ENCODE peak calls at places on chromosomes 1 and 21, in seven cellular contexts. Y, M, N, O, D, C and A are unnamed samples.
A peak's percentile ranks its signal among the peaks of the same experiment; 100 is the strongest.

GRCh38 chr1:206693029-206693428 is 8.3 kb downstream of the MAPKAPK2 start:
- DNase-seq in Y (no peak), M (peak; percentile 72), N (peak; percentile 91), O (peak; percentile 54), D (no peak), C (no peak), A (no peak)

GRCh38 chr1:196573226-196573625 is 35.0 kb downstream of the KCNT2 start:
- DNase-seq in Y (no peak), M (no peak), N (no peak), O (no peak), D (no peak), C (no peak), A (no peak)

GRCh38 chr21:23574932-23575331 is 2032.3 kb downstream of the MRPL39 start:
- DNase-seq in Y (no peak), M (no peak), N (no peak), O (no peak), D (no peak), C (no peak), A (no peak)

GRCh38 chr1:187474266-187474665 is 645.5 kb downstream of the PLA2G4A start:
- DNase-seq in Y (peak; percentile 29), M (no peak), N (peak; percentile 80), O (peak; percentile 96), D (no peak), C (peak; percentile 79), A (peak; percentile 43)

GRCh38 chr1:234962340-234962989 is 166.2 kb downstream of the TOMM20 start:
- DNase-seq in Y (peak; percentile 73), M (no peak), N (peak; percentile 100), O (peak; percentile 93), D (peak; percentile 57), C (no peak), A (peak; percentile 53)

GRCh38 chr1:206584265-206584648 is 28.0 kb downstream of the EIF2D start:
- DNase-seq in Y (no peak), M (no peak), N (no peak), O (no peak), D (no peak), C (no peak), A (no peak)

GRCh38 chr1:44693159-44693558 is 18.6 kb downstream of the ARMH1 start:
- DNase-seq in Y (no peak), M (no peak), N (no peak), O (no peak), D (no peak), C (no peak), A (no peak)

GRCh38 chr1:156900019-156900718 is 6.7 kb downstream of the PEAR1 start:
- DNase-seq in Y (no peak), M (no peak), N (peak; percentile 72), O (no peak), D (peak; percentile 33), C (no peak), A (no peak)

GRCh38 chr1:24045766-24046165 is 65.6 kb upstream of the SRSF10 start:
- DNase-seq in Y (no peak), M (no peak), N (no peak), O (no peak), D (no peak), C (no peak), A (no peak)

GRCh38 chr1:17646444-17647287 is 107.2 kb downstream of the ARHGEF10L start:
- DNase-seq in Y (no peak), M (no peak), N (no peak), O (no peak), D (no peak), C (no peak), A (no peak)

GRCh38 chr1:66271216-66271903 is 262.6 kb upstream of the SGIP1 start:
- DNase-seq in Y (peak; percentile 94), M (peak; percentile 64), N (peak; percentile 100), O (peak; percentile 100), D (peak; percentile 92), C (peak; percentile 81), A (peak; percentile 97)

GRCh38 chr1:56331207-56331891 is 248.0 kb downstream of the PLPP3 start:
- DNase-seq in Y (no peak), M (no peak), N (no peak), O (no peak), D (no peak), C (no peak), A (no peak)

GRCh38 chr1:109535481-109535880 is 4.2 kb upstream of the GPR61 start:
- DNase-seq in Y (no peak), M (no peak), N (no peak), O (no peak), D (no peak), C (no peak), A (no peak)

GRCh38 chr1:2203671-2204383 is 9.3 kb upstream of the FAAP20 start:
- DNase-seq in Y (no peak), M (no peak), N (no peak), O (no peak), D (no peak), C (no peak), A (no peak)

GRCh38 chr1:2206813-2207488 is 12.4 kb upstream of the FAAP20 start:
- DNase-seq in Y (no peak), M (no peak), N (no peak), O (no peak), D (no peak), C (no peak), A (no peak)

GRCh38 chr1:2202843-2203601 is 8.4 kb upstream of the FAAP20 start:
- DNase-seq in Y (no peak), M (no peak), N (no peak), O (no peak), D (no peak), C (no peak), A (no peak)

GRCh38 chr1:2205191-2205952 is 10.8 kb upstream of the FAAP20 start:
- DNase-seq in Y (peak; percentile 54), M (peak; percentile 92), N (peak; percentile 88), O (peak; percentile 62), D (peak; percentile 96), C (peak; percentile 98), A (peak; percentile 93)

DNA sequence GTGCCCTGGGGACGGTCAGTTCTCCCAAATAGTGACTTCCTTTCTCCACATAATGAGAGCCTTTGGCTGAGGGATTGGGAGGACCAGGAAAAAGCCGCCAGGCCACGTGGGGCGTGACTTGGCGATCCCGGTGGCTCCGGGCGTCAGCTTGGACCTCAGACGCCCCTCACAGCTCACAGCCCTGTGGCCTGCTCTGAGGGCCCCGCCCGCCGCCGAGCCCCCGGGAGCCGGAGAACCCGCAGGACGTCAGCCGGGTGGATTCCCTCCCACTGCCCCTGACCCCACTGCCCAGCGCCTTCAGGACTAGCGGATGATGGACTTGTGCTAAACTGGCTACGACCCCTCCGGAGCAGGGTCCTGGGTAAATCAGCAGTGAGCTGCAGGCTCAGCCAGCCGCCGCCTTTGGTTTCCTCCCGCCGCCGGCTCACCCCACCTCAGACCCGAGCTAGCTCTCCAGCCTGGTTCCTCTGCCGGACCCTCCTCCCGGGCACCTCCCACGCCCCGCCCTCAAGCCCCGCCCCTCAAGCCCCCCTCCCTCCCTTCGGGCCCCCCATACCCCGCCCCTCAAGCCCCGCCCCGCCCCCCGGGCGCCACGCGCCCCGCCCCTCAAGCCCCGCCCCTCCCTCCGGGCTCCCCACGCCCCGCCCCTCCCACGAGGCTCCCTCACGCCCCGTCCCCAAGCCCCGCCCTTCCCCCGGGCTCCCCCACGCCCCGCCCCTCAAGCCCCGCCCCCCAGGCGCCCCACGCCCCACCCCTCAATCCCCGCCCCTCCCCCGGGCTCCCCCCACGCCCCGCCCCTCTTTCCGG is 10.0 kb upstream of the FAAP20 start:
- DNase-seq in Y (peak; percentile 9), M (no peak), N (peak; percentile 68), O (no peak), D (peak; percentile 55), C (peak; percentile 93), A (no peak)
- H3K4me3 ChIP-seq in Y (peak overlapping the region; percentile 20), M (peak overlapping the region; percentile 70), N (peak overlapping the region; percentile 56), O (peak overlapping the region; percentile 58), D (peak overlapping the region; percentile 57), C (peak overlapping the region; percentile 36), A (no peak overlapping the region)

DNA sequence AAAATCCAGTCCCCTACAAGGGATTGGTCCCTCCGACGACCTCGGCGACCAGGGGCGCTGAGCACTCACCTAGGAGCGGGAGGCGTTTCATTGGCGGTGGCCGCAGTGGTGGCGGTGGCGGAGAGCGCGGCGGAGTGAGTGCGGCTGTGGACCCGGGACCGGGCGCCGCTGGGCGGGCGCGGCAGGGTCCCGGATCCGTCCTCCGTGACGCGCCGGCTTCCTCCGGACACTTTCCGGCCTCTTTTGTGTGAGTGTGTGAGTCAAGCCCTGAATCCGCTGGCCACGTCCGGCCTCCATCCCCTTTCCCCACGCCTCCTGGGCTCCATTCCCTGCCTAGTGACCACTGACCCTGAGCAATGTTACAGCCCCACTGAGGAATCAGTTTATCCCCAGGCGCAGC is at the start of gene ADGRL4:
- DNase-seq in Y (no peak), M (no peak), N (peak; percentile 79), O (no peak), D (no peak), C (no peak), A (peak; percentile 5)
- H3K4me3 ChIP-seq in Y (no peak within 1 kb of the TSS), M (peak within 1 kb of the TSS; percentile 52), N (peak within 1 kb of the TSS; percentile 56), O (peak within 1 kb of the TSS; percentile 56), D (peak within 1 kb of the TSS; percentile 39), C (no peak within 1 kb of the TSS), A (peak within 1 kb of the TSS; percentile 5)

DNA sequence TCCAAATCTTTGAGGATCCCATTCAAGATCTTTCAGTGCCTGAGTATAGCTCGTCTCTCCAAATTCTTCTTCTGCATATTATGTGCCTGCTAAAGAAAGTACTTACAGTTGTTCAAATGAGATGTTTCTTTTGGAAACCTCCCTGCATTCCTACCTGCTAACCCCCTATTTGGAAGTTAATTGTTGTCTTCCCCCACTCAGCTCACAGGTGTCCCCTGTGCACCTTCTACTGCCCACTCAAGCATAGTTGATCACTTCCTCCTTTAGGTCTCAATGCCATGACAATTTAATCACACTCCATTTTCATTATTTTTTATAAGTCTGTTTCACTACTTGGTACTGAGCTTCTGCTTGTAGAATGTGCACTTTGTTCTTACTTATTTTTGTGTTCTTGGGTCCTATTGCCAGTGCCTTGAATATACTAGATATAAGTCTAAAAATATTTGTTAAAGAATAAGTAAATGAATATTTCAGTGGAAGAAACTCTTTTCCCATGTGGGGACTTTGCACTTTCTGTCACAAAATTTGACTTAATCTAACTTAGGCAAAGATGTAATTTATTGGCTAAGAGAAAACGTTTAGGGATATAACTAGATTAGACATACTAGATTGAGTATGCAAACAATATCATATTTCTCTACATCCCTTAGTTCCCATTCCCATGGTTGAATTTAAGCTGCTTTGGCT is 16.2 kb upstream of the PTPRC start:
- DNase-seq in Y (no peak), M (no peak), N (no peak), O (no peak), D (no peak), C (no peak), A (no peak)
- H3K4me3 ChIP-seq in Y (no peak overlapping the region), M (no peak overlapping the region), N (no peak overlapping the region), O (no peak overlapping the region), D (no peak overlapping the region), C (no peak overlapping the region), A (no peak overlapping the region)

GRCh38 chr1:47210666-47211065 is 20.8 kb upstream of the PDZK1IP1 start:
- DNase-seq in Y (peak; percentile 77), M (no peak), N (no peak), O (no peak), D (no peak), C (no peak), A (peak; percentile 22)

GRCh38 chr1:47207811-47208373 is 18.1 kb upstream of the PDZK1IP1 start:
- DNase-seq in Y (peak; percentile 68), M (no peak), N (peak; percentile 23), O (no peak), D (no peak), C (no peak), A (peak; percentile 39)

GRCh38 chr1:47209725-47210330 is 20.0 kb upstream of the PDZK1IP1 start:
- DNase-seq in Y (peak; percentile 69), M (no peak), N (no peak), O (no peak), D (no peak), C (no peak), A (peak; percentile 59)

GRCh38 chr1:47209091-47209490 is 19.3 kb upstream of the PDZK1IP1 start:
- DNase-seq in Y (no peak), M (no peak), N (no peak), O (no peak), D (no peak), C (peak; percentile 23), A (no peak)

GRCh38 chr1:47208374-47208850 is 18.6 kb upstream of the PDZK1IP1 start:
- DNase-seq in Y (peak; percentile 13), M (no peak), N (no peak), O (no peak), D (no peak), C (peak; percentile 70), A (no peak)
- H3K4me3 ChIP-seq in Y (no peak overlapping the region), M (no peak overlapping the region), N (no peak overlapping the region), O (no peak overlapping the region), D (no peak overlapping the region), C (no peak overlapping the region), A (no peak overlapping the region)